ENCODE peak calls at places on chromosomes 6 and 20, in eight cellular contexts. W, C, Y, D, H, S, M and F are unnamed samples.

GRCh38 chr20:11907621-11908020 is 10.1 kb upstream of the BTBD3 start:
- DNase-seq in M (no peak), Y (no peak), H (peak), C (no peak), D (no peak), W (no peak), S (no peak), F (no peak)

GRCh38 chr20:49948809-49949507 is 12.8 kb downstream of the RNF114 start:
- DNase-seq in D (no peak), M (no peak), C (no peak), Y (no peak), W (peak), S (peak), H (no peak), F (no peak)

GRCh38 chr6:161694995-161695394 is 421.1 kb upstream of the AGPAT4 start:
- DNase-seq in Y (no peak), S (no peak), M (no peak), D (no peak), H (peak), W (no peak), C (no peak), F (peak)

GRCh38 chr6:158356586-158357546 is 44.6 kb downstream of the TULP4 start:
- DNase-seq in W (no peak), C (no peak), H (no peak), Y (no peak), D (no peak), S (no peak), M (no peak), F (peak)

GRCh38 chr6:3966426-3966825 is 112.5 kb downstream of the FAM217A start:
- DNase-seq in W (no peak), C (no peak), S (no peak), D (no peak), M (no peak), Y (no peak), H (no peak), F (no peak)

GRCh38 chr20:50418890-50419642 is 91.1 kb upstream of the PTPN1 start:
- DNase-seq in S (no peak), H (no peak), Y (no peak), W (no peak), M (peak), D (no peak), C (no peak), F (no peak)

GRCh38 chr6:139457482-139457881 is 83.0 kb upstream of the CITED2 start:
- DNase-seq in D (no peak), C (no peak), S (no peak), H (no peak), Y (no peak), M (no peak), W (no peak), F (no peak)

GRCh38 chr6:125789576-125790402 is 971 bp upstream of the NCOA7 start:
- DNase-seq in M (peak), D (peak), Y (no peak), C (no peak), S (no peak), W (peak), H (no peak), F (peak)

GRCh38 chr6:80226156-80226555 is 119.7 kb downstream of the BCKDHB start:
- DNase-seq in S (no peak), W (no peak), D (no peak), H (no peak), Y (no peak), C (no peak), M (no peak), F (no peak)

GRCh38 chr6:163945813-163946212 is 531.3 kb downstream of the QKI start:
- DNase-seq in C (no peak), D (no peak), Y (no peak), H (peak), M (no peak), W (no peak), S (no peak), F (no peak)

GRCh38 chr6:28719275-28719940 is 193.7 kb downstream of the GPX5 start:
- DNase-seq in H (no peak), Y (no peak), D (no peak), W (no peak), M (no peak), C (no peak), S (peak), F (peak)

GRCh38 chr6:31734703-31735500 is 1.4 kb downstream of the CLIC1 start:
- DNase-seq in Y (peak), S (peak), H (peak), C (no peak), M (peak), D (peak), W (no peak), F (peak)

GRCh38 chr6:169212436-169212835 is 41.2 kb downstream of the THBS2 start:
- DNase-seq in D (no peak), S (no peak), Y (no peak), W (no peak), H (no peak), M (no peak), C (no peak), F (no peak)

GRCh38 chr6:11110921-11111768 is at the start of gene ERVFRD-1:
- DNase-seq in D (no peak), M (no peak), S (no peak), C (no peak), H (no peak), W (no peak), Y (no peak), F (no peak)

GRCh38 chr6:111925296-111925695 is 52.0 kb upstream of the FYN start:
- DNase-seq in C (no peak), Y (no peak), H (peak), D (no peak), W (no peak), S (peak), M (no peak), F (no peak)

GRCh38 chr20:43840382-43841070 is 74.1 kb upstream of the TOX2 start:
- DNase-seq in D (no peak), S (no peak), C (no peak), H (peak), W (no peak), Y (peak), M (no peak), F (peak)

GRCh38 chr6:157314705-157315321 is 8.5 kb downstream of the TMEM242 start:
- DNase-seq in S (no peak), H (peak), W (no peak), M (no peak), C (no peak), D (no peak), Y (peak), F (peak)

GRCh38 chr20:6908673-6909072 is 141.2 kb downstream of the BMP2 start:
- DNase-seq in W (no peak), C (no peak), H (no peak), S (no peak), M (no peak), Y (no peak), D (no peak), F (peak)

GRCh38 chr6:111861321-111861938 is 11.8 kb downstream of the FYN start:
- DNase-seq in H (no peak), S (no peak), W (no peak), Y (no peak), D (no peak), M (no peak), C (no peak), F (no peak)

GRCh38 chr6:142416179-142416578 is 114.4 kb downstream of the ADGRG6 start:
- DNase-seq in M (no peak), H (peak), W (peak), D (no peak), Y (no peak), S (peak), C (no peak), F (peak)

GRCh38 chr6:35084511-35085203 is 56.5 kb downstream of the TCP11 start:
- DNase-seq in S (no peak), M (no peak), H (no peak), Y (no peak), D (peak), W (no peak), C (no peak), F (no peak)

GRCh38 chr6:4342407-4343137 is 207.2 kb upstream of the ECI2 start:
- DNase-seq in D (no peak), H (no peak), M (no peak), C (no peak), Y (no peak), W (no peak), S (no peak), F (no peak)

GRCh38 chr6:159107451-159108260 is 61.5 kb upstream of the FNDC1 start:
- DNase-seq in S (no peak), W (no peak), M (no peak), D (peak), Y (no peak), H (no peak), C (no peak), F (no peak)

GRCh38 chr20:10219452-10219791 is 792 bp downstream of the SNAP25 start:
- DNase-seq in Y (peak), C (peak), D (peak), W (peak), H (peak), M (peak), S (peak), F (peak)

GRCh38 chr6:26197736-26198625 is 110.8 kb downstream of the HFE start:
- DNase-seq in C (no peak), D (peak), H (no peak), W (no peak), Y (no peak), M (peak), S (no peak), F (peak)

GRCh38 chr6:133132583-133132982 is 108.6 kb upstream of the EYA4 start:
- DNase-seq in S (no peak), H (no peak), C (no peak), W (no peak), M (no peak), Y (no peak), D (no peak), F (peak)

GRCh38 chr6:75759207-75759606 is 10.2 kb downstream of the MYO6 start:
- DNase-seq in M (no peak), H (no peak), Y (no peak), W (no peak), C (no peak), S (peak), D (no peak), F (peak)

GRCh38 chr6:106927531-106928398 is 46.8 kb downstream of the CD24 start:
- DNase-seq in Y (peak), D (peak), M (no peak), S (peak), H (peak), C (no peak), W (no peak), F (peak)

GRCh38 chr20:50794181-50794845 is 548 bp upstream of the BCAS4 start:
- DNase-seq in S (no peak), H (no peak), W (peak), C (no peak), Y (no peak), M (peak), D (no peak), F (no peak)

GRCh38 chr20:36574278-36575065 is 1.1 kb downstream of the TGIF2 start:
- DNase-seq in S (peak), W (no peak), D (peak), Y (peak), M (peak), H (peak), C (no peak), F (peak)

GRCh38 chr6:5728726-5729434 is 277.8 kb downstream of the NRN1 start:
- DNase-seq in C (no peak), M (no peak), D (no peak), H (peak), Y (no peak), W (no peak), S (peak), F (peak)